ENCODE peak calls at places on chromosomes 12 and 14, in eight cellular contexts. J is Peyer's patch; C is endothelial cell; R is naive B cell; G is AG08395; Q is activated T-cell treated with anti-CD3 and anti-CD28 coated beads, Interleukin-2, amount 50 U/mL, for 4 hours; D is kidney; L is mesendoderm. V is an unnamed sample.

GRCh38 chr14:89600950-89601826 is 184.2 kb upstream of the FOXN3 start:
- DNase-seq in J (no peak), C (no peak), R (no peak), G (peak), Q (no peak), D (no peak), L (peak), V (no peak)

GRCh38 chr12:58161773-58162172 is 220.4 kb downstream of the ATP23 start:
- DNase-seq in J (no peak), C (no peak), R (no peak), G (no peak), Q (no peak), D (no peak), L (no peak), V (no peak)

GRCh38 chr12:21662122-21662792 is 4.6 kb upstream of the LDHB start:
- DNase-seq in J (no peak), C (no peak), R (no peak), G (no peak), Q (no peak), D (no peak), L (no peak), V (no peak)

GRCh38 chr14:42855159-42855558 is 1248.5 kb downstream of the LRFN5 start:
- DNase-seq in J (no peak), C (no peak), R (no peak), G (no peak), Q (no peak), D (no peak), L (no peak), V (no peak)

GRCh38 chr12:6750506-6750905 is 2.4 kb downstream of the MLF2 start:
- DNase-seq in J (no peak), C (no peak), R (no peak), G (no peak), Q (no peak), D (no peak), L (no peak), V (no peak)

GRCh38 chr12:6767592-6768384 is 1.6 kb downstream of the PTMS start:
- DNase-seq in J (no peak), C (no peak), R (no peak), G (no peak), Q (no peak), D (no peak), L (no peak), V (no peak)

GRCh38 chr12:28870839-28871440 is 278.1 kb upstream of the FAR2 start:
- DNase-seq in J (no peak), C (no peak), R (no peak), G (no peak), Q (no peak), D (no peak), L (no peak), V (no peak)

GRCh38 chr12:68733661-68734071 is 12.3 kb upstream of the SLC35E3 start:
- DNase-seq in J (no peak), C (no peak), R (no peak), G (peak), Q (no peak), D (no peak), L (peak), V (no peak)

GRCh38 chr12:77325505-77325904 is 260.1 kb upstream of the E2F7 start:
- DNase-seq in J (no peak), C (peak), R (no peak), G (peak), Q (no peak), D (no peak), L (peak), V (no peak)

GRCh38 chr12:112148031-112148513 is 22.7 kb downstream of the TRAFD1 start:
- DNase-seq in J (no peak), C (no peak), R (no peak), G (peak), Q (no peak), D (no peak), L (peak), V (no peak)

GRCh38 chr12:131087302-131087818 is 133.7 kb downstream of the ADGRD1 start:
- DNase-seq in J (peak), C (no peak), R (no peak), G (no peak), Q (no peak), D (peak), L (no peak), V (no peak)

GRCh38 chr14:23669441-23669840 is 33.3 kb downstream of the DHRS2 start:
- DNase-seq in J (no peak), C (no peak), R (no peak), G (no peak), Q (no peak), D (no peak), L (no peak), V (no peak)

GRCh38 chr12:116376354-116377193 is 99.1 kb upstream of the MED13L start:
- DNase-seq in J (no peak), C (no peak), R (no peak), G (peak), Q (no peak), D (no peak), L (peak), V (no peak)

GRCh38 chr12:94616217-94616729 is 34.1 kb downstream of the TMCC3 start:
- DNase-seq in J (peak), C (no peak), R (no peak), G (no peak), Q (no peak), D (no peak), L (peak), V (no peak)

GRCh38 chr12:41380878-41381277 is 192.8 kb downstream of the PDZRN4 start:
- DNase-seq in J (no peak), C (no peak), R (no peak), G (no peak), Q (no peak), D (no peak), L (no peak), V (no peak)

GRCh38 chr14:29278301-29278700 is 511.7 kb downstream of the FOXG1 start:
- DNase-seq in J (no peak), C (no peak), R (no peak), G (no peak), Q (no peak), D (no peak), L (no peak), V (no peak)

GRCh38 chr12:25992026-25992782 is 33.7 kb downstream of the RASSF8 start:
- DNase-seq in J (no peak), C (no peak), R (no peak), G (no peak), Q (no peak), D (no peak), L (no peak), V (no peak)

V was measured in memory B cell.